ENCODE peak calls at places on chromosome 21, in six cellular contexts. D is Daoy, T is body of pancreas, U is lower leg skin, M is AG08396, Z is M059J. R is an unnamed sample.

GRCh38 chr21:38236232-38236631 is 20.6 kb upstream of the KCNJ15 start:
- DNase-seq in D (peak), T (no peak), U (no peak), M (no peak), Z (peak), R (no peak)

GRCh38 chr21:35857082-35857481 is 203.2 kb downstream of the SETD4 start:
- DNase-seq in D (no peak), T (no peak), U (no peak), M (no peak), Z (no peak), R (no peak)

GRCh38 chr21:15631342-15631741 is 98.4 kb upstream of the USP25 start:
- DNase-seq in D (no peak), T (no peak), U (no peak), M (peak), Z (peak), R (no peak)

GRCh38 chr21:46006547-46007497 is 25.3 kb downstream of the COL6A1 start:
- DNase-seq in D (no peak), T (no peak), U (no peak), M (no peak), Z (no peak), R (no peak)

GRCh38 chr21:26840912-26841311 is 4.3 kb downstream of the ADAMTS1 start:
- DNase-seq in D (peak), T (peak), U (peak), M (peak), Z (peak), R (no peak)

GRCh38 chr21:45416619-45417018 is 11.7 kb downstream of the COL18A1 start:
- DNase-seq in D (no peak), T (peak), U (no peak), M (no peak), Z (no peak), R (no peak)

GRCh38 chr21:44432841-44433790 is 22.2 kb upstream of the LRRC3 start:
- DNase-seq in D (no peak), T (no peak), U (peak), M (no peak), Z (no peak), R (no peak)

GRCh38 chr21:38171723-38172344 is 85.0 kb upstream of the KCNJ15 start:
- DNase-seq in D (peak), T (peak), U (no peak), M (peak), Z (peak), R (no peak)

GRCh38 chr21:29208666-29209059 is 78.2 kb downstream of the MAP3K7CL start:
- DNase-seq in D (no peak), T (no peak), U (no peak), M (no peak), Z (peak), R (no peak)

GRCh38 chr21:17402885-17403477 is 109.9 kb upstream of the CXADR start:
- DNase-seq in D (no peak), T (no peak), U (no peak), M (no peak), Z (peak), R (no peak)

R was measured in NCI-H2227 treated with DMSO at 0.1 percent for 48 hours.